ENCODE peak calls at places on chromosomes 7 and 10, in nine cellular contexts. H is lower leg skin, P is fibroblast of the aortic adventitia, X is A549, O is dorsolateral prefrontal cortex, W is astrocyte of the spinal cord, B is lung, G is AG10803, V is spleen. T is an unnamed sample.

GRCh38 chr10:58086144-58086762 is 181.4 kb downstream of the IPMK start:
- DNase-seq in V (no peak), H (no peak), B (no peak), O (no peak), G (no peak), P (no peak), W (no peak), X (no peak), T (no peak)

GRCh38 chr7:94055963-94056362 is 51.8 kb upstream of the BET1 start:
- DNase-seq in X (no peak), O (no peak), B (no peak), V (no peak), H (no peak), G (peak), W (peak), P (no peak), T (peak)

GRCh38 chr10:78046711-78047269 is 13.1 kb downstream of the RPS24 start:
- DNase-seq in B (no peak), X (no peak), P (no peak), G (no peak), W (no peak), O (no peak), H (no peak), V (no peak), T (no peak)

GRCh38 chr7:103094102-103094501 is 19.2 kb downstream of the ARMC10 start:
- DNase-seq in W (no peak), X (no peak), V (no peak), O (no peak), B (no peak), G (no peak), P (peak), H (no peak), T (peak)

GRCh38 chr7:50798126-50798525 is 15.4 kb upstream of the GRB10 start:
- DNase-seq in H (no peak), P (no peak), X (no peak), G (no peak), W (no peak), O (no peak), V (no peak), B (no peak), T (no peak)

GRCh38 chr10:42866115-42866995 is 83.8 kb downstream of the BMS1 start:
- DNase-seq in W (peak), V (peak), G (peak), X (peak), H (peak), B (peak), O (peak), P (peak), T (peak)

GRCh38 chr10:36450385-36450784 is 675.0 kb upstream of the ANKRD30A start:
- DNase-seq in O (no peak), B (no peak), W (peak), H (no peak), X (no peak), G (peak), P (peak), V (no peak), T (peak)

GRCh38 chr7:149317986-149318672 is 56.1 kb downstream of the ZNF783 start:
- DNase-seq in B (no peak), W (no peak), X (no peak), G (no peak), H (no peak), P (no peak), O (no peak), V (no peak), T (no peak)

GRCh38 chr10:14200645-14201534 is 129.8 kb downstream of the FRMD4A start:
- DNase-seq in B (no peak), V (no peak), X (no peak), H (no peak), P (no peak), W (no peak), G (no peak), O (no peak), T (no peak)

GRCh38 chr10:70441877-70442205 is 360 bp upstream of the NODAL start:
- DNase-seq in H (no peak), V (no peak), W (no peak), P (no peak), G (no peak), B (no peak), O (no peak), X (no peak), T (no peak)

GRCh38 chr10:122310311-122311050 is 39.4 kb downstream of the BTBD16 start:
- DNase-seq in W (peak), B (no peak), O (no peak), H (no peak), G (no peak), X (peak), V (no peak), P (no peak), T (peak)

GRCh38 chr7:29479606-29480200 is 83.9 kb upstream of the PRR15 start:
- DNase-seq in P (peak), O (peak), W (no peak), X (no peak), V (no peak), G (no peak), B (peak), H (no peak), T (peak)

GRCh38 chr7:20403356-20403755 is 72.7 kb downstream of the ITGB8 start:
- DNase-seq in X (no peak), H (no peak), G (peak), P (peak), V (no peak), W (no peak), B (no peak), O (no peak), T (no peak)

GRCh38 chr7:20404371-20404770 is 73.7 kb downstream of the ITGB8 start:
- DNase-seq in B (no peak), H (no peak), X (no peak), V (no peak), P (no peak), W (no peak), G (no peak), O (no peak), T (no peak)

GRCh38 chr7:20399516-20399915 is 68.8 kb downstream of the ITGB8 start:
- DNase-seq in W (no peak), H (no peak), V (no peak), P (peak), O (no peak), G (no peak), B (no peak), X (no peak), T (peak)

GRCh38 chr7:20407585-20408466 is 77.1 kb downstream of the ITGB8 start:
- DNase-seq in W (peak), H (peak), B (peak), O (no peak), X (no peak), P (peak), V (no peak), G (peak), T (peak)

DNA sequence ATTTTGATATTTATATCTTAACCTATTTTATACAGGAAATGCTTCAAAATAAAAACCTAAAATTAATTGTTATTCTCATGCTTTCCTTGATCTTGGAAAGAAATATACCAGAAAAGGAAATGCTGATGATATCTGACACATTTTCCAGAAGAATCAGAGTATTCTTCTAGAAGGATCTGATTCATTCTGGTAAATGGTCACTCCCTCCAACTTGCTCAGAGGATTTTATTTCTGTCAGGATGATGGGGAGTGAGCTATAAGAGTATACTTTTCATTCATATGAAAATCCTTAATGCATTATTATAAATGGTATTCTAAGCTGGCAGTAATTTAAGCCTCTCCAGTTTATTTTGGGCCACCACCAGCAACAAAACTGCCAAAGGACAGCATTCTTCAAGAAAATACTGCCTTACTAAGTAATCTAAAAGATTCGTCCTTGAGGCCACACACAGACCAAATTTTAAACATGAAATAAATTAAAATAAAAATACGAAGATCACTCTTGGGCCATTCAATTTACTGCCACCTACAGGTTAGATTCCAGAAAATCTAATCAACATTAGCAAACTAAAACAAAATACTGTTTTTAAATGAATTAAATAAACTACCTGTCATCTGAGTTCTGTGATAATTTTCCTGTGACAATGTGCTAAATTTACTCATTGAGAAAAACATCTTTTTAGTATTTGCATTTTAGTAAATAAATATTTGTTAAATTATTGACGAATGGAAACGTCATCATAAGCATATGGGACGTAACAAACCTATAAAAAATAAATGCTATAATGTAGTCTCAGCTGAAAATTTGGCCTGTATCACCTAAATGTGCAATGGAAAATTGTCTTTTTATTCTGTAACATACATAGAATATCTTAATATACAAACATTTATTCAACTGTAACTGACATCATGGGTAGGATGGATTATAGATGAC is 71.9 kb downstream of the ITGB8 start:
- DNase-seq in O (no peak), P (peak), G (peak), X (no peak), H (no peak), V (no peak), W (no peak), B (no peak), T (peak)
- TF ChIP-seq CTCF in O (peak), P (peak), G (peak), X (peak), H (no peak), V (no peak), W (peak), B (no peak), T (peak)

GRCh38 chr7:34750209-34750608 is 92.2 kb downstream of the NPSR1 start:
- DNase-seq in B (no peak), P (no peak), W (no peak), V (no peak), G (no peak), H (no peak), X (no peak), O (no peak), T (no peak)

GRCh38 chr7:34755008-34755407 is 97.0 kb downstream of the NPSR1 start:
- DNase-seq in O (no peak), B (no peak), V (no peak), P (no peak), H (no peak), W (no peak), X (no peak), G (no peak), T (no peak)

GRCh38 chr7:34751725-34752643 is 94.0 kb downstream of the NPSR1 start:
- DNase-seq in B (no peak), W (no peak), V (no peak), X (no peak), P (no peak), G (no peak), O (no peak), H (no peak), T (no peak)

GRCh38 chr7:34750636-34751035 is 92.6 kb downstream of the NPSR1 start:
- DNase-seq in V (no peak), B (no peak), P (no peak), G (no peak), H (no peak), X (no peak), W (no peak), O (no peak), T (no peak)

DNA sequence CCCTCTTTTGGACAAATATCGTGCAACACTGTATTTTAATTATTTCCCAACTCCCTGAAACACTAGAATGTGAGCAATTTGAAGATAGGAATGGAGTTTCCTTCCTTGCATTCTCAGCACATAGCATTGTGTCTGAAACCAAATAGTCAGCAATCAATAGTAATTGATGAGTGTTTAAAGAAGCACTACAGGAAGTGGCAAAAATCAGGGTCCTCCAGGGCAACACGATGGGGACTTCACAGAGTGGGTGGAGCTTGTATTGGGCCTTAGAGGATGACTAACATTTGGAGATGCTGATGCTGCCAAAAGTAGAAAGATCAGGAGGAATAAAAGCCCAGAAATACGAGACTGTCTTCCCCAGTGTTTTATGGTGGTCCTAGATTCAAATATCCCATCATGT is 94.9 kb downstream of the NPSR1 start:
- DNase-seq in P (no peak), O (no peak), G (no peak), H (no peak), V (no peak), X (no peak), W (no peak), B (no peak), T (no peak)
- H3K4me3 ChIP-seq in P (no peak), O (no peak), G (no peak), H (no peak), V (no peak), X (no peak), W (no peak), B (no peak), T (no peak)

GRCh38 chr7:43921423-43921822 is 4.8 kb upstream of the UBE2D4 start:
- DNase-seq in B (no peak), P (peak), X (no peak), O (no peak), G (no peak), W (no peak), V (no peak), H (no peak), T (no peak)

GRCh38 chr7:43927810-43928209 is 1.6 kb downstream of the UBE2D4 start:
- DNase-seq in P (no peak), X (no peak), B (no peak), W (no peak), O (no peak), V (no peak), G (no peak), H (no peak), T (no peak)

GRCh38 chr7:43929529-43930457 is 3.6 kb downstream of the UBE2D4 start:
- DNase-seq in V (no peak), P (no peak), H (no peak), B (no peak), X (no peak), O (no peak), W (no peak), G (no peak), T (no peak)

GRCh38 chr7:43922726-43923125 is 3.5 kb upstream of the UBE2D4 start:
- DNase-seq in B (no peak), X (no peak), P (no peak), H (no peak), G (no peak), W (no peak), O (no peak), V (no peak), T (no peak)

DNA sequence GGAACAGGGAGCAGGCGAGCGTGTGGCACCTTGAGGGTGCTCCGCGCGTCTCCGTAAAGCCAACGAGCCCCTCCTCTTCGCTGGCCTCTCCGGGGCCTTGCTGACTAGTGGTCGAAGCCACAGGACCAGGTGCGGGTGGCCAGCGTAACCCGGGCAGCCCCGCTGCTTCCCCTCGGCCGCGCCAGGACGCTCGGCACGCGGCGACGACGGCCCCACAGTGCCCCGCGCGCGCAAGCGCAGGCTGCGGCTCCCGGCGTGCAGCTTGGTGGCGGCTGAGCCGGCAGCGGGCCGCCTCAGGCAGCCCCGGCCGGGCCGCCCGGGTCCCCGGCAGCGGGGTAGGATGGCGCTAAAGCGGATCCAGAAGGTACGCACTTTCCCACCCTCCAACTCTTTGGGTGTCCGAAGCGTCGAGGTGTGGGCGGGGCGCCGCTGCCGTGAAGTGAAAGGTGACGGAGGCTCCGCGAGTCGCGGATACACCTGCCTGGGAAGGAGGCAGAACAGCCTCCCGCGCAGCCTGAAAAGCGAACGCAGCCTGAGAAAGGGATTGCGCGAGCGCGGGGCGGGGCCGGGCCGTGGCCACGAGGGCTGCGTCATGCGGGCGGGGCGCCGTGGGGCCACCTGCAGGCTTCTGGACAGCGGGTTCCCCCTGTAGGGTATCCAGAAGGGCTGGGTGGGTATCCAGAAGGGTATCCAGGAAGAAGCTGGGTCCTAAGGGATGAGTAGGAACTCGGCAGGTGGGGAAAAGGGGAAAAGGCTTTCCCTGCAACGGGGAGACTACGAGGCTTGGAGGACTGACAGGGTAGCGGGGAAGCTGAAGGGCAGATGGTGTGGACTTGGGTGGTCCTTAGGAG is at the start of gene UBE2D4:
- DNase-seq in P (peak), G (peak), B (peak), V (peak), O (peak), H (peak), X (peak), W (peak), T (peak)
- TF ChIP-seq CTCF in P (no peak), G (peak), B (no peak), V (no peak), O (peak), H (no peak), X (no peak), W (no peak), T (no peak)

GRCh38 chr7:24653316-24654085 is 80.2 kb downstream of the PALS2 start:
- DNase-seq in P (peak), B (no peak), W (no peak), H (no peak), X (no peak), V (no peak), G (peak), O (no peak), T (no peak)
- H3K4me3 ChIP-seq in P (peak), B (no peak), W (peak), H (no peak), X (no peak), V (no peak), G (peak), O (peak), T (peak)

GRCh38 chr7:111990597-111990996 is 215.6 kb downstream of the DOCK4 start:
- DNase-seq in H (no peak), V (no peak), W (no peak), O (no peak), G (no peak), P (no peak), B (no peak), X (no peak), T (no peak)
- TF ChIP-seq CTCF in H (no peak), V (no peak), W (no peak), O (no peak), G (no peak), P (no peak), B (no peak), X (no peak), T (no peak)

DNA sequence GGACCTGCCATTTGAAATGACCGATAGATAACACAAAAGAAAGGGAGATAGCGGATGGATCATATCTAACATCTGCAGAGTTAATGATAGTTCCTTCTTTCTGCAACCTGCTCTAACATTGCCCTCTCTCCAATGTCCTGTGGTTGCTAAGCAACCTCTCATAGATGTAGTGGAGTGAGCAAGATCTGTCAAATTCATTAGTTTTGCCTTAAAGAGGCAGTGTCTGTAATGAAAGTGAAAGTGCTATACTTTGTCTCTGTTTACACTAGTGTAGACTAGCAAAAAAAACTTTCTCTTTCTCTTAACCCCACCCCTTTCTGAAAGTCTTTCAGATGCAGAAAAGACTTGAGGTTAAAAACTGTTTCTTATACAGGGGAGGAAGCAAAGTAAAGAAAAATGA is 1196.9 kb downstream of the SORCS3 start:
- DNase-seq in W (peak), G (no peak), H (no peak), X (no peak), B (no peak), V (no peak), O (no peak), P (peak), T (peak)
- H3K4me3 ChIP-seq in W (peak), G (no peak), H (no peak), X (peak), B (no peak), V (peak), O (peak), P (peak), T (peak)

GRCh38 chr7:90846171-90846570 is 250.1 kb downstream of the CDK14 start:
- DNase-seq in B (no peak), G (no peak), H (no peak), X (no peak), P (no peak), O (no peak), W (no peak), V (no peak), T (no peak)
- TF ChIP-seq CTCF in B (no peak), G (no peak), H (no peak), X (no peak), P (no peak), O (no peak), W (no peak), V (no peak), T (no peak)

DNA sequence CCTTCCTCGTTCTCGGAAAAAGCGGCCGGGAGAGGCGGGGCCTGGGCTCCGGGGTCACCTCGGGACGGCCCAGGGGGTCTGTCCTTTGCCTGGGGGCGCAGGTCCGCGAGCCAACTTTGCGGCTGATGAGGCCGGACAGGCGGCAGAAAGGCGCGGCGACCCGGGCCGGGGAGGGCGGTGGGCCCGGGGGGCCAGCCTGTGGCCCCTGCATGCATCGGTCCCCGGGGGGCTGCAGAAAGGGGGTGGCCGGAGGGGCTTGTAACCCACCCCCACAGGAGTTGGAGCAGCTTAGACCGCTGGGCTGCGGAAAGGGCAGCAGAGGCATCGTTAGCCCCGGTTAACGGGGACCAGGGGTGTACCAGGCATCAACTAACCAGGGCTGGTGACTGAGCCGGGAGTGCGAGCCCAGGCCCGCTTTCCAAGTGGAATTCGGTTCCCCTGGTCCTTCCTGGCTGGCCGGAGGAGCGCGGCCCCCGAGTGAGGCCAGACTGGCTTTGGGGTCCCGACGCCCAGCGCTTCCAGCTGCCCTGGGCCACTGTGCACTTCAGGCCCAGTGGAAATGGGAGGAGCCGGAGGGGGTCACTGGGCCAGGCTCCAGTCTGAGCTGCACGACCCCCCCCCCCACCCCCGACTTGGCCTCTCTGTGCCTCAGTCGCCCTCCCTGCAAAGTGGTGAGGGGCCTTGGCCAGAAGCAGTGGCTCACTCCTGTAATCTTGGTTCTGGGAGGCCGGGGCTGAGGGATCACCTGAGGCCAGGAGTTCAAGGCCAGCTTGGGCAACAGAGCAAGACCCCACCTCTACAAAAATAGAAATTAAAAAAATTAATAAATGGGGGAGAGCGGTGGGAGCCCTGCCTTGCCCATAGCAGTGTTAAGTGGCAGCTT is 919 bp downstream of the SLC29A4 start:
- DNase-seq in G (no peak), W (no peak), X (peak), B (no peak), O (peak), V (no peak), P (no peak), H (no peak), T (no peak)
- H3K4me3 ChIP-seq in G (peak), W (peak), X (peak), B (no peak), O (peak), V (peak), P (peak), H (no peak), T (peak)

GRCh38 chr7:7018290-7018689 is 164.1 kb upstream of the C1GALT1 start:
- DNase-seq in X (no peak), O (no peak), H (no peak), P (no peak), G (no peak), W (no peak), V (no peak), B (no peak), T (no peak)
- TF ChIP-seq CTCF in X (no peak), O (no peak), H (no peak), P (no peak), G (no peak), W (no peak), V (no peak), B (no peak), T (no peak)

T was measured in fibroblast of pulmonary artery.